ENCODE peak calls at places on chromosomes 11 and 22, in seven cellular contexts. One of them, this sample, is unnamed.

GRCh38 chr11:118912742-118913410 is 12.8 kb downstream of the BCL9L start:
- DNase-seq in OCI-LY7: no peak
- DNase-seq in GM13976: no peak
- DNase-seq in astrocyte of the spinal cord: no peak
- DNase-seq in H9: no peak
- DNase-seq in nephron progenitor cell: no peak
- DNase-seq in lower lobe of right lung: no peak
- DNase-seq in this sample: peak; percentile 69

GRCh38 chr22:46479046-46479445 is 58.4 kb downstream of the CELSR1 start:
- DNase-seq in OCI-LY7: no peak
- DNase-seq in GM13976: no peak
- DNase-seq in astrocyte of the spinal cord: no peak
- DNase-seq in H9: no peak
- DNase-seq in nephron progenitor cell: no peak
- DNase-seq in lower lobe of right lung: no peak
- DNase-seq in this sample: no peak

GRCh38 chr22:23126165-23127054 is 15.4 kb downstream of the RSPH14 start:
- DNase-seq in OCI-LY7: no peak
- DNase-seq in GM13976: no peak
- DNase-seq in astrocyte of the spinal cord: no peak
- DNase-seq in H9: no peak
- DNase-seq in nephron progenitor cell: no peak
- DNase-seq in lower lobe of right lung: no peak
- DNase-seq in this sample: no peak

GRCh38 chr11:129917231-129917630 is 21.9 kb upstream of the NFRKB start:
- DNase-seq in OCI-LY7: no peak
- DNase-seq in GM13976: no peak
- DNase-seq in astrocyte of the spinal cord: peak; percentile 46
- DNase-seq in H9: no peak
- DNase-seq in nephron progenitor cell: no peak
- DNase-seq in lower lobe of right lung: no peak
- DNase-seq in this sample: no peak

GRCh38 chr11:129620705-129621104 is 194.9 kb upstream of the TMEM45B start:
- DNase-seq in OCI-LY7: no peak
- DNase-seq in GM13976: no peak
- DNase-seq in astrocyte of the spinal cord: peak; percentile 15
- DNase-seq in H9: no peak
- DNase-seq in nephron progenitor cell: no peak
- DNase-seq in lower lobe of right lung: no peak
- DNase-seq in this sample: no peak

GRCh38 chr11:117823941-117824420 is 563 bp downstream of the FXYD2 start:
- DNase-seq in OCI-LY7: no peak
- DNase-seq in GM13976: no peak
- DNase-seq in astrocyte of the spinal cord: peak; percentile 18
- DNase-seq in H9: peak; percentile 37
- DNase-seq in nephron progenitor cell: no peak
- DNase-seq in lower lobe of right lung: peak; percentile 57
- DNase-seq in this sample: no peak

GRCh38 chr11:47499160-47499559 is 50.2 kb upstream of the RAPSN start:
- DNase-seq in OCI-LY7: no peak
- DNase-seq in GM13976: no peak
- DNase-seq in astrocyte of the spinal cord: no peak
- DNase-seq in H9: no peak
- DNase-seq in nephron progenitor cell: no peak
- DNase-seq in lower lobe of right lung: no peak
- DNase-seq in this sample: no peak

GRCh38 chr11:62024975-62025374 is 57.5 kb upstream of the FTH1 start:
- DNase-seq in OCI-LY7: no peak
- DNase-seq in GM13976: no peak
- DNase-seq in astrocyte of the spinal cord: no peak
- DNase-seq in H9: no peak
- DNase-seq in nephron progenitor cell: no peak
- DNase-seq in lower lobe of right lung: no peak
- DNase-seq in this sample: peak; percentile 51

GRCh38 chr22:24233235-24233634 is 11.6 kb downstream of the GGT5 start:
- DNase-seq in OCI-LY7: no peak
- DNase-seq in GM13976: no peak
- DNase-seq in astrocyte of the spinal cord: no peak
- DNase-seq in H9: no peak
- DNase-seq in nephron progenitor cell: no peak
- DNase-seq in lower lobe of right lung: no peak
- DNase-seq in this sample: no peak

GRCh38 chr11:69233761-69234136 is 60.2 kb upstream of the MYEOV start:
- DNase-seq in OCI-LY7: no peak
- DNase-seq in GM13976: no peak
- DNase-seq in astrocyte of the spinal cord: no peak
- DNase-seq in H9: peak; percentile 5
- DNase-seq in nephron progenitor cell: peak; percentile 27
- DNase-seq in lower lobe of right lung: no peak
- DNase-seq in this sample: no peak

GRCh38 chr22:41348964-41349484 is 32.7 kb upstream of the TEF start:
- DNase-seq in OCI-LY7: no peak
- DNase-seq in GM13976: no peak
- DNase-seq in astrocyte of the spinal cord: no peak
- DNase-seq in H9: no peak
- DNase-seq in nephron progenitor cell: no peak
- DNase-seq in lower lobe of right lung: no peak
- DNase-seq in this sample: no peak

GRCh38 chr22:30235687-30236170 is 10.8 kb downstream of the LIF start:
- DNase-seq in OCI-LY7: no peak
- DNase-seq in GM13976: no peak
- DNase-seq in astrocyte of the spinal cord: peak; percentile 93
- DNase-seq in H9: no peak
- DNase-seq in nephron progenitor cell: no peak
- DNase-seq in lower lobe of right lung: no peak
- DNase-seq in this sample: no peak

GRCh38 chr22:46918197-46918596 is 155.7 kb downstream of the TBC1D22A start:
- DNase-seq in OCI-LY7: no peak
- DNase-seq in GM13976: no peak
- DNase-seq in astrocyte of the spinal cord: no peak
- DNase-seq in H9: no peak
- DNase-seq in nephron progenitor cell: no peak
- DNase-seq in lower lobe of right lung: no peak
- DNase-seq in this sample: no peak

GRCh38 chr22:23207786-23208325 is 27.5 kb downstream of the BCR start:
- DNase-seq in OCI-LY7: peak; percentile 92
- DNase-seq in GM13976: no peak
- DNase-seq in astrocyte of the spinal cord: no peak
- DNase-seq in H9: no peak
- DNase-seq in nephron progenitor cell: no peak
- DNase-seq in lower lobe of right lung: no peak
- DNase-seq in this sample: no peak

GRCh38 chr11:129458278-129458677 is 82.6 kb downstream of the BARX2 start:
- DNase-seq in OCI-LY7: no peak
- DNase-seq in GM13976: no peak
- DNase-seq in astrocyte of the spinal cord: no peak
- DNase-seq in H9: no peak
- DNase-seq in nephron progenitor cell: no peak
- DNase-seq in lower lobe of right lung: no peak
- DNase-seq in this sample: no peak

GRCh38 chr11:27646051-27646818 is 54.0 kb downstream of the BDNF start:
- DNase-seq in OCI-LY7: no peak
- DNase-seq in GM13976: no peak
- DNase-seq in astrocyte of the spinal cord: no peak
- DNase-seq in H9: no peak
- DNase-seq in nephron progenitor cell: no peak
- DNase-seq in lower lobe of right lung: no peak
- DNase-seq in this sample: no peak

GRCh38 chr11:27648840-27649239 is 51.4 kb downstream of the BDNF start:
- DNase-seq in OCI-LY7: no peak
- DNase-seq in GM13976: no peak
- DNase-seq in astrocyte of the spinal cord: no peak
- DNase-seq in H9: no peak
- DNase-seq in nephron progenitor cell: no peak
- DNase-seq in lower lobe of right lung: no peak
- DNase-seq in this sample: no peak

GRCh38 chr11:27640954-27641353 is 59.3 kb downstream of the BDNF start:
- DNase-seq in OCI-LY7: no peak
- DNase-seq in GM13976: no peak
- DNase-seq in astrocyte of the spinal cord: no peak
- DNase-seq in H9: no peak
- DNase-seq in nephron progenitor cell: no peak
- DNase-seq in lower lobe of right lung: no peak
- DNase-seq in this sample: no peak

GRCh38 chr11:27642954-27643353 is 57.3 kb downstream of the BDNF start:
- DNase-seq in OCI-LY7: no peak
- DNase-seq in GM13976: no peak
- DNase-seq in astrocyte of the spinal cord: no peak
- DNase-seq in H9: no peak
- DNase-seq in nephron progenitor cell: no peak
- DNase-seq in lower lobe of right lung: no peak
- DNase-seq in this sample: no peak
- TF ChIP-seq CTCF in OCI-LY7: no peak
- TF ChIP-seq CTCF in GM13976: no peak
- TF ChIP-seq CTCF in astrocyte of the spinal cord: peak; percentile 9
- TF ChIP-seq CTCF in H9: peak; percentile 29
- TF ChIP-seq CTCF in nephron progenitor cell: no peak
- TF ChIP-seq CTCF in lower lobe of right lung: no peak
- TF ChIP-seq CTCF in this sample: no peak

DNA sequence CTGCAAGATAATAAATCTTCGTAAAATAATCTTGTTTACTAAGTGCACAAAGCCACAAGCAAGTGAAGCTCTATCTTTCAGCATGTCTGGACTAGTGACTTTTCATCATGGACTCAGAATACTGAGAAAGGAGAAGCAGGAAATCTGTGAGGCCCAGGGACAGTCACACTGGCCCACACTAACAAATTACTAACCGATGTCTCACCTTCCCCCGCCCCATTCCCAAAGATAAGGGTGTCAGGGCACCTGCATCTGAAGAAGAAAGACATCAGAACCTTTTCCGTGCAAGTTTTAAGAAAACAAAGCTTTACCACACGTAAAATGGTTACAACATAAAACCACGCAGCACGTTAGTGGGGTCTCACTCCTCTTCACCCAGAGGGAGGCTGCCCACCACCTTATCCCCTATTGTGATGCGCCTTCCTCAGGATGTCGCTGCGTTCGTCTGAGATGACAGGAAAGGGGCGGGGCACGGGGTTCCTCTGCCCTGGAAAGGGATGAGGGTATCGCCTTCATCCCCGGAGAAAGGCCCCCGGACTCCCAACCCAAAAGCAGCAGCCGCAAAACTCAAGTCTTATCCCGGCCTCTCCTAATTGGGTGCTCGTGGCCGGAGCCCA is 603 bp downstream of the BTBD10 start:
- DNase-seq in OCI-LY7: peak; percentile 59
- DNase-seq in GM13976: peak; percentile 52
- DNase-seq in astrocyte of the spinal cord: peak; percentile 23
- DNase-seq in H9: peak; percentile 84
- DNase-seq in nephron progenitor cell: peak; percentile 76
- DNase-seq in lower lobe of right lung: peak; percentile 71
- DNase-seq in this sample: no peak
- TF ChIP-seq CTCF in OCI-LY7: peak; percentile 29
- TF ChIP-seq CTCF in GM13976: no peak
- TF ChIP-seq CTCF in astrocyte of the spinal cord: peak; percentile 3
- TF ChIP-seq CTCF in H9: peak; percentile 15
- TF ChIP-seq CTCF in nephron progenitor cell: no peak
- TF ChIP-seq CTCF in lower lobe of right lung: no peak
- TF ChIP-seq CTCF in this sample: no peak

GRCh38 chr22:35721954-35722353 is 4.3 kb downstream of the APOL5 start:
- DNase-seq in OCI-LY7: no peak
- DNase-seq in GM13976: no peak
- DNase-seq in astrocyte of the spinal cord: no peak
- DNase-seq in H9: no peak
- DNase-seq in nephron progenitor cell: no peak
- DNase-seq in lower lobe of right lung: no peak
- DNase-seq in this sample: no peak

GRCh38 chr22:35717572-35717971 is at the start of gene APOL5:
- DNase-seq in OCI-LY7: no peak
- DNase-seq in GM13976: no peak
- DNase-seq in astrocyte of the spinal cord: no peak
- DNase-seq in H9: no peak
- DNase-seq in nephron progenitor cell: no peak
- DNase-seq in lower lobe of right lung: no peak
- DNase-seq in this sample: no peak

GRCh38 chr22:35719212-35719869 is 1.7 kb downstream of the APOL5 start:
- DNase-seq in OCI-LY7: no peak
- DNase-seq in GM13976: no peak
- DNase-seq in astrocyte of the spinal cord: no peak
- DNase-seq in H9: no peak
- DNase-seq in nephron progenitor cell: no peak
- DNase-seq in lower lobe of right lung: no peak
- DNase-seq in this sample: no peak
- TF ChIP-seq CTCF in OCI-LY7: peak; percentile 63
- TF ChIP-seq CTCF in GM13976: no peak
- TF ChIP-seq CTCF in astrocyte of the spinal cord: no peak
- TF ChIP-seq CTCF in H9: peak; percentile 59
- TF ChIP-seq CTCF in nephron progenitor cell: no peak
- TF ChIP-seq CTCF in lower lobe of right lung: no peak
- TF ChIP-seq CTCF in this sample: no peak

GRCh38 chr22:35378547-35379078 is 2.3 kb upstream of the HMOX1 start:
- DNase-seq in OCI-LY7: no peak
- DNase-seq in GM13976: no peak
- DNase-seq in astrocyte of the spinal cord: no peak
- DNase-seq in H9: no peak
- DNase-seq in nephron progenitor cell: no peak
- DNase-seq in lower lobe of right lung: no peak
- DNase-seq in this sample: no peak

GRCh38 chr22:35380013-35380412 is 883 bp upstream of the HMOX1 start:
- DNase-seq in OCI-LY7: no peak
- DNase-seq in GM13976: no peak
- DNase-seq in astrocyte of the spinal cord: no peak
- DNase-seq in H9: no peak
- DNase-seq in nephron progenitor cell: no peak
- DNase-seq in lower lobe of right lung: no peak
- DNase-seq in this sample: peak; percentile 55

GRCh38 chr22:35379146-35379993 is 1.5 kb upstream of the HMOX1 start:
- DNase-seq in OCI-LY7: no peak
- DNase-seq in GM13976: no peak
- DNase-seq in astrocyte of the spinal cord: no peak
- DNase-seq in H9: no peak
- DNase-seq in nephron progenitor cell: no peak
- DNase-seq in lower lobe of right lung: no peak
- DNase-seq in this sample: no peak

GRCh38 chr22:35381424-35381772 is 502 bp downstream of the HMOX1 start:
- DNase-seq in OCI-LY7: no peak
- DNase-seq in GM13976: no peak
- DNase-seq in astrocyte of the spinal cord: no peak
- DNase-seq in H9: no peak
- DNase-seq in nephron progenitor cell: no peak
- DNase-seq in lower lobe of right lung: no peak
- DNase-seq in this sample: no peak

GRCh38 chr22:35380537-35381423 is at the start of gene HMOX1:
- DNase-seq in OCI-LY7: peak; percentile 51
- DNase-seq in GM13976: peak; percentile 92
- DNase-seq in astrocyte of the spinal cord: peak; percentile 84
- DNase-seq in H9: peak; percentile 81
- DNase-seq in nephron progenitor cell: peak; percentile 87
- DNase-seq in lower lobe of right lung: peak; percentile 97
- DNase-seq in this sample: peak; percentile 95
- TF ChIP-seq CTCF in OCI-LY7: no peak
- TF ChIP-seq CTCF in GM13976: peak; percentile 42
- TF ChIP-seq CTCF in astrocyte of the spinal cord: peak; percentile 1
- TF ChIP-seq CTCF in H9: no peak
- TF ChIP-seq CTCF in nephron progenitor cell: no peak
- TF ChIP-seq CTCF in lower lobe of right lung: peak; percentile 27
- TF ChIP-seq CTCF in this sample: peak; percentile 11